ENCODE peak calls at places on chromosomes 1 and 21, in four cellular contexts. S, K, Q and H are unnamed samples.

GRCh38 chr1:85464497-85465098 is 361 bp downstream of the DDAH1 start:
- DNase-seq in K (no peak), S (peak; percentile 57), Q (peak; percentile 48), H (peak; percentile 76)

GRCh38 chr1:173082913-173083312 is 32.2 kb upstream of the TNFSF18 start:
- DNase-seq in K (no peak), S (no peak), Q (no peak), H (no peak)

GRCh38 chr1:209584186-209584776 is 767 bp downstream of the CAMK1G start:
- DNase-seq in Q (no peak), K (no peak), S (no peak), H (peak; percentile 13)

GRCh38 chr1:182725264-182725965 is 41.0 kb upstream of the RGS8 start:
- DNase-seq in S (no peak), K (no peak), Q (no peak), H (no peak)

GRCh38 chr1:173503391-173503790 is 26.3 kb downstream of the PRDX6 start:
- DNase-seq in Q (no peak), S (no peak), K (no peak), H (no peak)

GRCh38 chr1:33260435-33260980 is 4.2 kb downstream of the ZNF362 start:
- DNase-seq in K (no peak), Q (no peak), S (no peak), H (no peak)

GRCh38 chr1:54318415-54318814 is 87.8 kb downstream of the SSBP3 start:
- DNase-seq in K (no peak), S (no peak), Q (no peak), H (no peak)

GRCh38 chr1:107544285-107544684 is 403.4 kb downstream of the NTNG1 start:
- DNase-seq in Q (no peak), K (no peak), S (no peak), H (no peak)

GRCh38 chr1:70038025-70038424 is 167.4 kb downstream of the LRRC40 start:
- DNase-seq in K (no peak), S (no peak), Q (no peak), H (no peak)

GRCh38 chr1:55374801-55375616 is 159.8 kb upstream of the USP24 start:
- DNase-seq in K (no peak), Q (no peak), S (no peak), H (no peak)

GRCh38 chr1:182565537-182565936 is 23.5 kb downstream of the RNASEL start:
- DNase-seq in K (no peak), Q (no peak), S (no peak), H (no peak)

GRCh38 chr1:162385702-162386101 is 4.2 kb downstream of the C1orf226 start:
- DNase-seq in S (no peak), Q (no peak), K (no peak), H (no peak)

GRCh38 chr1:31755197-31755611 is 8.9 kb downstream of the ADGRB2 start:
- DNase-seq in S (no peak), Q (no peak), K (no peak), H (no peak)

GRCh38 chr21:40852563-40852962 is 5.6 kb upstream of the DSCAM start:
- DNase-seq in K (no peak), Q (no peak), S (no peak), H (no peak)

GRCh38 chr1:46062651-46063319 is 69.6 kb downstream of the PIK3R3 start:
- DNase-seq in S (no peak), Q (no peak), K (no peak), H (no peak)

DNA sequence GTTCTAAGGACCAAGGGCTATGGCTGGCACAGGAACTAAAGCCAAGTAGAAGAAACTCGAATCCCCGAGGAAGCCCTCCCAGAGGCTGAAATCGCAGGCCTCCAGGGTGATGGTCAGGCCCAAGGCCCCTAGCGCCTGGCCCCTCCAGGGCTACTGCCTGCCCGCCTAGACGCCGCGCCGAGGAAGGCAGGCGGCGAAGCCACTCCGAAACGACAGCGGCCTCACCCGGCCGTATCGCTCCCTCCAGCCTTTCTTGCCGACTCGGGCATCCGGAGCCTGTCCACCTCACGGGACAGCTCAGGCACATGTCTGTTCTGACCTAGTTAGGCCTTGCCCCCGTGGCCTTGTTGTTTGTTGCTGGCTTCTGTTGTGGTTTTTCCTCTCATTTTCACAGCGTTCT is 9.7 kb upstream of the LHX8 start:
- DNase-seq in S (no peak), K (no peak), Q (no peak), H (no peak)
- TF ChIP-seq CTCF in S (no peak), K (no peak), Q (no peak), H (no peak)

GRCh38 chr1:100131623-100132022 is 1.1 kb downstream of the SASS6 start:
- DNase-seq in K (no peak), Q (no peak), S (no peak), H (no peak)

GRCh38 chr1:100130552-100131077 is 2.1 kb downstream of the SASS6 start:
- DNase-seq in K (no peak), S (no peak), Q (no peak), H (no peak)

GRCh38 chr1:100137602-100138001 is 4.6 kb downstream of the TRMT13 start:
- DNase-seq in K (no peak), Q (no peak), S (no peak), H (no peak)

GRCh38 chr1:100132566-100133477 is at the start of the genes SASS6 and TRMT13:
- DNase-seq in K (peak; percentile 78), S (peak; percentile 97), Q (peak; percentile 83), H (peak; percentile 88)

DNA sequence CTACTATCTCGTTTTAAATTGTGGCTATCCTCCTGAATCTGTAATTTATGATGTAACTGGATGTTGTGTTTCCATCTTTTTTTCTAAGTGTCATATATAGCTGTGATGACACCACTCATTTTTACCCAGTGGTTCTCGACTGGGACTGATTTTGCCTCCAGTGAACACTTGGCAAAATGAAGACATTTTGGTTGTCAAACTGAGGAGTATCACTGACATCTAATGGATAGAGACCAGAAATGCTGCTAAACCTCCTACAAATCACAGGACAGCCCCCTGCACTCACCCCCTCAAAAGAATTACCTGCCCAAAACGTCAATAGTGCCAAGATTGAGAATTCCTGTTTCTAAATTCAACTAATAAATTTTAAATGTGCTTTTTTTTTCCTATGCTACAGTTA is 1.9 kb downstream of the TRMT13 start:
- DNase-seq in S (no peak), K (no peak), Q (no peak), H (no peak)
- TF ChIP-seq CTCF in S (no peak), K (no peak), Q (no peak), H (no peak)

DNA sequence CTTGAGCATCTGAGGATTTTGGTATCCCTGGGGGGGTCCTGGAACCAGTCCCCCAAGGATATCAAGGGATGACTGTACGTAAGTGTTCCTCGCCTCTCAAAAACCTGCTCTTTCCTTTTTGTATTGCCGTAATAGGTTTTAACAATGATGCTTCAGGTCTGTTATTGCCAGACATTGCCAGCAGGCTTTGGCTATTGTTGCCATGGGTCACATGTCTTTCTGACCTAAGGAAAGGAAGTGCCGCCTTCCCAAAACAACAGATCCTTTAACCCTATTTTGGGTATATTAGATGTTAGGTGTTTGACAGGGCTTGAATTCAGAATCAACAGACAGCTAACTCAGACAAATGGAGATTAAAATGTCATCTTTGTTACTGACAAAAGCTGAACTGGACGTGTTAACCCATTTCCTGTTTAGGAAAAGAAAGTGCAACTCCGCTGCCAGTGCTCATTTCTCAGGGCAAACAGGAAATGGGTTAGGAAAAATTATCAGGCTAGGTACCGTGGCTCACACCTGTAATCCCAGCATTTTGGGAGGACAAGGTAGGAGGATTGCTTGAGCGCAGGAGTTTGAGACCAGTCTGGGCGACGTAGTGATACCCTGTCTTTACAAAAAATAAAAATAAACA is 12.4 kb upstream of the PRPF38B start:
- DNase-seq in K (no peak), S (no peak), Q (no peak), H (no peak)
- TF ChIP-seq CTCF in K (no peak), S (no peak), Q (no peak), H (no peak)

DNA sequence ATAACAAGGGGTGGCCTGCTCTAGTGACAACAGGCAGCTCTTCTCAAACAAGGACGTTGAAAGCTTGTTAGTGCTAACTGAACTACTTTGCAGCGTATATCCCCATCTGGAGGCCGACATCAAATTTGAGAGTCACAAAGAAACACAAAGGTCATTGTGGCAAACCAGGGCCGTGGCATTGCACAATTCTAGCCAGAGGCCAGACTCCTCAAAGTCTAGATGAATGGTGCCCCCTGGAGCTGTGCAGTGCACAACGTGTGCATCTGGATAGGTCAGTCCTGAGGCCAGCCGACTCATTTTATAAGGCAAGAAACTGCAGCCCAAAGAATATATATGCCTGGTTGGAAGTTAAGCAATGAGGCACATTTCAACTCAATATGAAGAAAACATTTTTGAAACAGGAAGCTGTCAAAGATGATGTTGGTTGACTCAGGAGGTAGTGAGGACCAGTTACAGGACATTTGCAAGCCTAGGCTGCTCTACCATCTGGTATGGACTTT is 459.3 kb upstream of the RUNX1 start:
- DNase-seq in K (no peak), Q (no peak), S (peak; percentile 81), H (no peak)
- TF ChIP-seq CTCF in K (peak; percentile 18), Q (no peak), S (no peak), H (no peak)

DNA sequence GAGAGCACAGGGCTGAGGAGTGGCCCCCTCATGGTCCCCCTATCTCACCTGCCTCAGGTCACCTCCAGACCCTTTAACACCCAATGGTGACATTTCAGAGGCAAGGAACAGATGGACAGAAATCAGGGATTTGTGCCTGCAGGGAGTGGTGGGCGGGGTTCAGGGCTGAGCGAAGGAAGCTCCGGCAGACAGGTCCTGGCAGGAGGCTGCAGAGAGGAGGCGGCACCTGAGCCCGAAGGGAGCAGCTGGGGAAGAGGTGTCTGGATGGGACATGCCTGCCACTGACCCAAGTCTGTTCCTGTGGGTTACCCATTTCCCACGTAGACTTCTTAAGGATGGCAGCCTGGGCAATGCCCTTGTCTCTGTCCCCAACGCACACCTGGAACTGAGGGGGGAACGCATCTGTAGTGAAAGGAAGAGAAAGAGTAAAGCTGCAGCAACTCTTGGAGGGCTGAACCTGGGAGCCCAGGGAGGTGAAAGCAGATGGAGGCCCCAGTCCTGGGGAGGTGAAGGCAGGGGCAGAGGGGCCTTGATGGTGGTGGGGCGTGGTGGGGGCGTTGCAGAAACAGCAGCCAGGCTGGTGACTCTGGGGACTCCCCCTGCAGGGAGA is 61.6 kb upstream of the ADARB1 start:
- DNase-seq in K (no peak), S (no peak), Q (no peak), H (peak; percentile 43)
- TF ChIP-seq CTCF in K (peak; percentile 10), S (no peak), Q (no peak), H (no peak)

GRCh38 chr1:226121587-226122400 is 59.3 kb downstream of the H3-3A start:
- DNase-seq in Q (no peak), S (peak; percentile 37), K (no peak), H (peak; percentile 85)

GRCh38 chr1:226125831-226126230 is 60.7 kb downstream of the ACBD3 start:
- DNase-seq in K (no peak), Q (no peak), S (no peak), H (no peak)

GRCh38 chr1:226123212-226123560 is 60.7 kb downstream of the H3-3A start:
- DNase-seq in K (no peak), S (no peak), Q (no peak), H (no peak)

GRCh38 chr1:226125097-226125630 is 61.4 kb downstream of the ACBD3 start:
- DNase-seq in Q (peak; percentile 91), K (no peak), S (peak; percentile 85), H (peak; percentile 95)

GRCh38 chr1:226123591-226124471 is 61.3 kb downstream of the H3-3A start:
- DNase-seq in Q (no peak), K (no peak), S (no peak), H (no peak)
- TF ChIP-seq CTCF in Q (no peak), K (no peak), S (no peak), H (no peak)

GRCh38 chr1:40594187-40594531 is 62.7 kb downstream of the ZNF684 start:
- DNase-seq in K (no peak), Q (no peak), S (no peak), H (no peak)

GRCh38 chr1:40593449-40594186 is 62.2 kb downstream of the ZNF684 start:
- DNase-seq in Q (no peak), S (no peak), K (no peak), H (no peak)

GRCh38 chr1:40595623-40596022 is 64.2 kb downstream of the ZNF684 start:
- DNase-seq in K (no peak), S (no peak), Q (no peak), H (no peak)

GRCh38 chr1:40592107-40592773 is 60.8 kb downstream of the ZNF684 start:
- DNase-seq in Q (no peak), K (no peak), S (no peak), H (no peak)
- TF ChIP-seq CTCF in Q (no peak), K (peak; percentile 67), S (peak; percentile 33), H (peak; percentile 13)